ENCODE peak calls at places on chromosomes 11 and 22, in four cellular contexts. I is K562, U is Peyer's patch, E is transverse colon. C is an unnamed sample.

GRCh38 chr11:39209966-39210365 is 2249.5 kb downstream of the LRRC4C start:
- DNase-seq in I (no peak), U (no peak), E (no peak), C (no peak)

GRCh38 chr11:19924321-19925115 is 211.9 kb downstream of the NAV2 start:
- DNase-seq in I (no peak), U (no peak), E (no peak), C (no peak)

GRCh38 chr11:59678118-59678812 is 9.4 kb upstream of the PATL1 start:
- DNase-seq in I (peak; percentile 20), U (no peak), E (no peak), C (no peak)

GRCh38 chr11:35978173-35978572 is 34.3 kb downstream of the LDLRAD3 start:
- DNase-seq in I (no peak), U (no peak), E (no peak), C (no peak)

GRCh38 chr22:38347944-38348750 is 30.9 kb upstream of the CSNK1E start:
- DNase-seq in I (no peak), U (no peak), E (peak; percentile 32), C (no peak)

GRCh38 chr11:97224396-97224795 is 834.6 kb downstream of the JRKL start:
- DNase-seq in I (no peak), U (no peak), E (no peak), C (no peak)

GRCh38 chr22:50532353-50532700 is 2.5 kb upstream of the TYMP start:
- DNase-seq in I (no peak), U (no peak), E (peak; percentile 63), C (no peak)

GRCh38 chr11:13386567-13386966 is 76.5 kb downstream of the BTBD10 start:
- DNase-seq in I (no peak), U (no peak), E (peak; percentile 65), C (no peak)

GRCh38 chr11:116826751-116827431 is 2.8 kb upstream of the APOC3 start:
- DNase-seq in I (peak; percentile 42), U (no peak), E (no peak), C (no peak)

GRCh38 chr11:35276396-35276795 is 137.4 kb downstream of the CD44 start:
- DNase-seq in I (no peak), U (no peak), E (no peak), C (no peak)

GRCh38 chr11:26993965-26994446 is at the start of gene FIBIN:
- DNase-seq in I (no peak), U (no peak), E (peak; percentile 10), C (peak; percentile 60)

GRCh38 chr11:45899086-45899447 is 8.0 kb downstream of the FREY1 start:
- DNase-seq in I (no peak), U (no peak), E (no peak), C (no peak)

GRCh38 chr22:38467904-38468760 is at the start of gene KDELR3:
- DNase-seq in I (peak; percentile 93), U (no peak), E (peak; percentile 80), C (peak; percentile 49)

GRCh38 chr11:72634472-72635095 is 39.6 kb downstream of the PDE2A start:
- DNase-seq in I (no peak), U (no peak), E (no peak), C (no peak)

GRCh38 chr11:47342036-47342803 is 10.3 kb downstream of the MYBPC3 start:
- DNase-seq in I (no peak), U (no peak), E (no peak), C (no peak)

GRCh38 chr11:128506999-128507591 is 80.3 kb downstream of the ETS1 start:
- DNase-seq in I (no peak), U (no peak), E (peak; percentile 88), C (peak; percentile 53)

GRCh38 chr22:20176421-20177060 is 25.7 kb upstream of the CCDC188 start:
- DNase-seq in I (no peak), U (no peak), E (no peak), C (no peak)

GRCh38 chr22:20173246-20173645 is 22.4 kb upstream of the CCDC188 start:
- DNase-seq in I (no peak), U (no peak), E (no peak), C (no peak)

GRCh38 chr22:20175597-20175900 is 24.7 kb upstream of the CCDC188 start:
- DNase-seq in I (no peak), U (no peak), E (no peak), C (no peak)

GRCh38 chr22:20173720-20174119 is 22.9 kb upstream of the CCDC188 start:
- DNase-seq in I (no peak), U (no peak), E (no peak), C (no peak)

GRCh38 chr22:20174785-20175596 is 24.1 kb upstream of the CCDC188 start:
- DNase-seq in I (no peak), U (no peak), E (no peak), C (no peak)
- TF ChIP-seq CTCF in I (peak; percentile 74), U (peak; percentile 5), E (no peak), C (no peak)

DNA sequence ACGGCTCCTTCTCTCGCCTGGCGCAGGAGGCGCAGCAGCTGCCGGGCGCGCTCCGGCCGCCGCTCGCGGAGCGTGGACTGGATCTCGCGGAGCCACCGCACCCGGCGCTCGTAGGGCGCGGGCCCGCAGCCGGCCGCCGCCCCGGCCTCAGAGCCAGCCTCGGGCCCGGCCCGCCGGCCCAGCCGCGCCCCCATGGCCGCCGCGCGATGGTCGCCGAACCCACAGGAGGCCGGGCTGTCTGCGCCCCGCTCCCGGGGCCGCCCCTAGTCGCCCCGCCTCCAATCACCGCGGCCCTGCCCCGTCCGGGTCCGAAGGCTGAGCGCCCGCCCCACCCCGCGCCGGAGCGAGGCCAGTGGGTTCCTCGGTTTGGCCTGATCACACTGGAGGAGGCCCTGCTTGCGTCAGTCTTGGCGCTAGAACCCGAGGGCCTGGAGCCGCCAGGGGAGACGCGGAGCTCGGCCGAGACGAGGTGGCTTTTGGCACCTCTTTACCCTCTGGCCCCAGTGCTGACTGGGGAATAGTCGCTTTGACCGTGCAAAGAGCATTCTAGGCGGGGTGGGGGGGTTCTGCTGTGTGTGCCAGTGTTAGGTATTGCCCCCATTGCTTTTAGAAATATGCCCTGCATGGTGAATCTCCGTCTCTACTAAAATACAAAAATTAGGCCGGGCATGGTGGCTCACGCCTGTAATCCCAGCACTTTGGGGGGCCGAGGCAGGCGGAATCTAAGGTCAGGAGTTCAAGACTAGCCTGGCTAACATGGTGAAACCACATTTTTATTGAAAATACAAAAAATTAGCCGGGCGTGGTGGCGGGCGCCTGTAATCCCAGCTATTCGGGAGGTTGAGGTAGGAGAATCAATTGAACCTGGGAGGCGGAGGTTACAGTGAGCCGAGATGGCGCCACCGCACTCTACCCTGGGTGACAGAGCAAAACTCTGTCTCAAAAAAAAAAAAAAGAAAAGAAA is at the start of gene LRRC75B:
- DNase-seq in I (peak; percentile 82), U (peak; percentile 39), E (peak; percentile 93), C (peak; percentile 86)
- TF ChIP-seq POLR2A in I (peak; percentile 51), U (peak; percentile 68), E (peak; percentile 53), C (peak; percentile 73)

GRCh38 chr22:19992481-19992911 is 24.1 kb downstream of the ARVCF start:
- DNase-seq in I (no peak), U (no peak), E (no peak), C (no peak)

GRCh38 chr22:19995611-19996339 is 20.8 kb downstream of the ARVCF start:
- DNase-seq in I (no peak), U (no peak), E (no peak), C (no peak)

GRCh38 chr22:19994851-19995610 is 21.6 kb downstream of the ARVCF start:
- DNase-seq in I (no peak), U (no peak), E (no peak), C (no peak)

GRCh38 chr22:19992921-19993355 is 23.7 kb downstream of the ARVCF start:
- DNase-seq in I (no peak), U (no peak), E (no peak), C (no peak)

GRCh38 chr22:19993926-19994325 is 22.7 kb downstream of the ARVCF start:
- DNase-seq in I (no peak), U (no peak), E (no peak), C (no peak)
- H3K4me1 ChIP-seq in I (peaks cover 15% of the 10 kb centered on the region), U (no peaks in the 10 kb centered on the region), E (no peaks in the 10 kb centered on the region), C (peaks cover 97% of the 10 kb centered on the region)

DNA sequence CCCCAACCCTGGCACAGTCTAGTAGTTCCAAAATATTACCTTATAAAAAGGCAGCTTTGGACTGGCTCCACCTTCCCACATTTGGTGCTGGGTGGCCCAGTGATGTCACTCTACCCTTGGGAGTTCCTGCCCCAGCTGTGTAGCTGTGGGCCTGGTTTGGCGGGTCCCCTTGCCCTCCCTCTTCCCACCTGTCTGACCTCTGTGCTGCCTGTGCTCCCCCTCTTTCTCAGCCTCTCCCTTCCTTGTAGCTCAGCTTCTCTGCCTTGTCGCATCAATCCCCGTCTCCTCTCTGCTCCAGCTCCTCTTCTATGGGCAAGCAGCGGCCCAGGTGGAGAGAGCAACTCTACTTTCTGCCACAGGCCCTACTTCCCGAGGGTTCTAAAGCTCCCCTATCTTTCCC is 54.6 kb downstream of the CHRDL2 start:
- DNase-seq in I (no peak), U (no peak), E (no peak), C (no peak)
- TF ChIP-seq CTCF in I (no peak), U (no peak), E (no peak), C (no peak)